ENCODE peak calls at places on chromosomes 16 and 17, in five cellular contexts. Q, P, H, S and J are unnamed samples.

GRCh38 chr17:50468120-50469004 is at the start of gene CHAD:
- DNase-seq in Q (no peak), P (no peak), H (no peak), S (no peak), J (no peak)

GRCh38 chr17:19376799-19377198 is 1.5 kb upstream of the MAPK7 start:
- DNase-seq in Q (no peak), P (no peak), H (no peak), S (no peak), J (no peak)

GRCh38 chr17:40615989-40616476 is 31.6 kb downstream of the SMARCE1 start:
- DNase-seq in Q (no peak), P (no peak), H (no peak), S (no peak), J (no peak)

GRCh38 chr16:46801428-46802049 is 29.4 kb downstream of the C16orf87 start:
- DNase-seq in Q (no peak), P (peak), H (no peak), S (no peak), J (no peak)

GRCh38 chr17:10838682-10839081 is 795 bp upstream of the PIRT start:
- DNase-seq in Q (no peak), P (no peak), H (no peak), S (no peak), J (no peak)

GRCh38 chr17:27906238-27906603 is 13.1 kb upstream of the LYRM9 start:
- DNase-seq in Q (no peak), P (no peak), H (no peak), S (no peak), J (no peak)

GRCh38 chr17:82497483-82498405 is 21.8 kb upstream of the FOXK2 start:
- DNase-seq in Q (peak), P (peak), H (no peak), S (peak), J (peak)

GRCh38 chr16:2091722-2092620 is 43.7 kb downstream of the PKD1 start:
- DNase-seq in Q (no peak), P (no peak), H (no peak), S (no peak), J (no peak)

GRCh38 chr17:49016775-49017463 is 19.7 kb downstream of the IGF2BP1 start:
- DNase-seq in Q (no peak), P (peak), H (no peak), S (no peak), J (no peak)

GRCh38 chr17:34909040-34909439 is 52.2 kb downstream of the CCT6B start:
- DNase-seq in Q (no peak), P (no peak), H (no peak), S (no peak), J (no peak)

GRCh38 chr17:19304209-19304608 is 58.3 kb downstream of the B9D1 start:
- DNase-seq in Q (no peak), P (peak), H (no peak), S (no peak), J (no peak)

GRCh38 chr17:58331815-58332719 is 3.5 kb upstream of the TSPOAP1 start:
- DNase-seq in Q (peak), P (no peak), H (no peak), S (peak), J (peak)

GRCh38 chr17:9676742-9677387 is 31.5 kb downstream of the USP43 start:
- DNase-seq in Q (no peak), P (peak), H (no peak), S (no peak), J (no peak)

GRCh38 chr16:9061358-9061813 is 30.1 kb upstream of the HAPSTR1 start:
- DNase-seq in Q (no peak), P (no peak), H (no peak), S (no peak), J (no peak)

GRCh38 chr16:59260892-59261291 is 526.8 kb upstream of the GOT2 start:
- DNase-seq in Q (no peak), P (no peak), H (no peak), S (no peak), J (no peak)